ENCODE peak calls at places on chromosomes 13 and 19, in six cellular contexts. U, A, Q, G, Z and H are unnamed samples.

GRCh38 chr13:79987323-79987722 is 353.6 kb downstream of the SPRY2 start:
- DNase-seq in A (no peak), Z (no peak), G (peak), Q (no peak), U (no peak), H (no peak)

GRCh38 chr19:5205388-5205787 is 135.2 kb downstream of the PTPRS start:
- DNase-seq in U (no peak), G (no peak), A (no peak), Z (no peak), Q (no peak), H (no peak)

GRCh38 chr13:44815507-44816074 is 173.7 kb downstream of the NUFIP1 start:
- DNase-seq in U (peak), Q (peak), G (peak), Z (no peak), A (peak), H (peak)

GRCh38 chr13:29502391-29503008 is 93.0 kb downstream of the SLC7A1 start:
- DNase-seq in G (peak), U (no peak), Z (no peak), A (no peak), Q (no peak), H (no peak)

GRCh38 chr13:58369941-58370340 is 738.4 kb downstream of the PCDH17 start:
- DNase-seq in U (no peak), Z (no peak), G (no peak), Q (no peak), A (no peak), H (no peak)

GRCh38 chr19:10290876-10291553 is 1.3 kb downstream of the ICAM5 start:
- DNase-seq in Z (no peak), A (peak), U (peak), G (peak), Q (no peak), H (peak)

GRCh38 chr13:86892330-86892729 is 778.8 kb upstream of the SLITRK5 start:
- DNase-seq in U (no peak), G (peak), Q (no peak), A (no peak), Z (no peak), H (peak)

GRCh38 chr13:25738797-25739196 is 313.0 kb downstream of the SHISA2 start:
- DNase-seq in U (no peak), Z (no peak), Q (no peak), A (peak), G (no peak), H (no peak)

GRCh38 chr13:57865600-57866294 is 234.2 kb downstream of the PCDH17 start:
- DNase-seq in A (no peak), G (no peak), Z (no peak), Q (no peak), U (no peak), H (no peak)

GRCh38 chr13:97921146-97921776 is 32.2 kb upstream of the IPO5 start:
- DNase-seq in Z (no peak), U (no peak), G (no peak), A (no peak), Q (no peak), H (no peak)

GRCh38 chr13:38366954-38367645 is 17.4 kb downstream of the UFM1 start:
- DNase-seq in G (peak), A (no peak), U (no peak), Z (no peak), Q (no peak), H (peak)

GRCh38 chr13:114149774-114150740 is 17.6 kb upstream of the RASA3 start:
- DNase-seq in Z (peak), G (no peak), A (no peak), U (no peak), Q (no peak), H (no peak)

GRCh38 chr13:33134213-33134612 is 118.0 kb downstream of the KL start:
- DNase-seq in Q (no peak), Z (no peak), G (no peak), A (no peak), U (no peak), H (no peak)

GRCh38 chr13:84609716-84610115 is 727.4 kb upstream of the SLITRK1 start:
- DNase-seq in Z (no peak), U (no peak), G (peak), A (peak), Q (no peak), H (peak)

GRCh38 chr19:56637976-56638555 is 4.9 kb upstream of the SMIM17 start:
- DNase-seq in G (peak), Z (no peak), A (peak), Q (peak), U (no peak), H (peak)

GRCh38 chr13:56110751-56111150 is 1030.0 kb upstream of the PRR20A start:
- DNase-seq in A (no peak), G (no peak), U (no peak), Q (no peak), Z (no peak), H (no peak)

GRCh38 chr13:109627649-109628048 is 158.7 kb downstream of the IRS2 start:
- DNase-seq in A (no peak), Z (no peak), Q (no peak), G (no peak), U (no peak), H (no peak)

GRCh38 chr19:15631817-15632216 is 8.9 kb upstream of the CYP4F3 start:
- DNase-seq in U (no peak), A (peak), Q (no peak), Z (no peak), G (no peak), H (peak)

GRCh38 chr13:93345642-93346220 is 119.1 kb downstream of the GPC6 start:
- DNase-seq in Q (no peak), A (peak), G (no peak), U (no peak), Z (no peak), H (no peak)

GRCh38 chr13:102774596-102775375 is 1.2 kb upstream of the TEX30 start:
- DNase-seq in Q (no peak), U (no peak), G (no peak), Z (no peak), A (no peak), H (peak)

GRCh38 chr19:45599286-45599685 is 2.7 kb downstream of the GPR4 start:
- DNase-seq in Q (no peak), Z (no peak), U (no peak), A (peak), G (no peak), H (no peak)

GRCh38 chr19:4267901-4268815 is 10.9 kb upstream of the SHD start:
- DNase-seq in Z (no peak), Q (no peak), G (no peak), A (no peak), U (no peak), H (no peak)

GRCh38 chr13:39274926-39275325 is 236.7 kb downstream of the NHLRC3 start:
- DNase-seq in U (no peak), G (no peak), Q (no peak), A (peak), Z (no peak), H (no peak)

GRCh38 chr19:2759965-2760364 is 20.1 kb upstream of the SLC39A3 start:
- DNase-seq in G (no peak), Q (no peak), A (no peak), Z (no peak), U (no peak), H (no peak)

GRCh38 chr19:19900124-19900523 is 622 bp upstream of the ZNF93 start:
- DNase-seq in A (peak), Z (no peak), U (no peak), Q (no peak), G (peak), H (peak)

GRCh38 chr13:27194895-27195764 is 23.5 kb upstream of the USP12 start:
- DNase-seq in G (peak), Z (no peak), Q (no peak), A (no peak), U (no peak), H (peak)

GRCh38 chr19:1854542-1855039 is 6.3 kb upstream of the REXO1 start:
- DNase-seq in Z (no peak), A (peak), Q (no peak), U (no peak), G (no peak), H (no peak)

GRCh38 chr13:44818428-44818827 is 170.8 kb downstream of the NUFIP1 start:
- DNase-seq in Q (no peak), A (peak), G (peak), Z (no peak), U (no peak), H (peak)

GRCh38 chr13:98999635-98999952 is 21.7 kb upstream of the DOCK9 start:
- DNase-seq in Z (no peak), Q (no peak), U (no peak), G (no peak), A (no peak), H (no peak)

GRCh38 chr19:58558066-58558622 is at the start of gene UBE2M:
- DNase-seq in Z (no peak), G (peak), Q (peak), U (peak), A (no peak), H (peak)